ENCODE peak calls at places on chromosomes 12 and 14, in five cellular contexts. One of them, this sample, is unnamed.

GRCh38 chr12:110901401-110901800 is 19.0 kb downstream of the MYL2 start:
- DNase-seq in CD8-positive, alpha-beta T cell: no peak
- DNase-seq in stimulated activated CD4-positive, alpha-beta T cell treated with anti-CD3 and anti-CD28 coated beads, Interleukin-1b, Interleukin-23, amount 100 ng/mL, for 24 hours: no peak
- DNase-seq in stimulated activated CD8-positive, alpha-beta memory T cell treated with anti-CD3 and anti-CD28 coated beads, Interleukin-4, amount 100 ng/mL, for 24 hours: no peak
- DNase-seq in lower lobe of right lung: no peak
- DNase-seq in this sample: no peak

GRCh38 chr12:119171266-119171665 is 7.5 kb upstream of the HSPB8 start:
- DNase-seq in CD8-positive, alpha-beta T cell: no peak
- DNase-seq in stimulated activated CD4-positive, alpha-beta T cell treated with anti-CD3 and anti-CD28 coated beads, Interleukin-1b, Interleukin-23, amount 100 ng/mL, for 24 hours: no peak
- DNase-seq in stimulated activated CD8-positive, alpha-beta memory T cell treated with anti-CD3 and anti-CD28 coated beads, Interleukin-4, amount 100 ng/mL, for 24 hours: no peak
- DNase-seq in lower lobe of right lung: no peak
- DNase-seq in this sample: no peak

GRCh38 chr14:100979780-100980179 is 76.3 kb upstream of the RTL1 start:
- DNase-seq in CD8-positive, alpha-beta T cell: no peak
- DNase-seq in stimulated activated CD4-positive, alpha-beta T cell treated with anti-CD3 and anti-CD28 coated beads, Interleukin-1b, Interleukin-23, amount 100 ng/mL, for 24 hours: no peak
- DNase-seq in stimulated activated CD8-positive, alpha-beta memory T cell treated with anti-CD3 and anti-CD28 coated beads, Interleukin-4, amount 100 ng/mL, for 24 hours: no peak
- DNase-seq in lower lobe of right lung: no peak
- DNase-seq in this sample: no peak

GRCh38 chr12:124774462-124775167 is 89.0 kb downstream of the SCARB1 start:
- DNase-seq in CD8-positive, alpha-beta T cell: peak
- DNase-seq in stimulated activated CD4-positive, alpha-beta T cell treated with anti-CD3 and anti-CD28 coated beads, Interleukin-1b, Interleukin-23, amount 100 ng/mL, for 24 hours: peak
- DNase-seq in stimulated activated CD8-positive, alpha-beta memory T cell treated with anti-CD3 and anti-CD28 coated beads, Interleukin-4, amount 100 ng/mL, for 24 hours: peak
- DNase-seq in lower lobe of right lung: no peak
- DNase-seq in this sample: no peak

GRCh38 chr14:75806247-75806876 is 145.3 kb downstream of the TTLL5 start:
- DNase-seq in CD8-positive, alpha-beta T cell: no peak
- DNase-seq in stimulated activated CD4-positive, alpha-beta T cell treated with anti-CD3 and anti-CD28 coated beads, Interleukin-1b, Interleukin-23, amount 100 ng/mL, for 24 hours: no peak
- DNase-seq in stimulated activated CD8-positive, alpha-beta memory T cell treated with anti-CD3 and anti-CD28 coated beads, Interleukin-4, amount 100 ng/mL, for 24 hours: no peak
- DNase-seq in lower lobe of right lung: no peak
- DNase-seq in this sample: no peak

GRCh38 chr12:104090685-104091084 is 26.4 kb downstream of the HCFC2 start:
- DNase-seq in CD8-positive, alpha-beta T cell: no peak
- DNase-seq in stimulated activated CD4-positive, alpha-beta T cell treated with anti-CD3 and anti-CD28 coated beads, Interleukin-1b, Interleukin-23, amount 100 ng/mL, for 24 hours: no peak
- DNase-seq in stimulated activated CD8-positive, alpha-beta memory T cell treated with anti-CD3 and anti-CD28 coated beads, Interleukin-4, amount 100 ng/mL, for 24 hours: no peak
- DNase-seq in lower lobe of right lung: no peak
- DNase-seq in this sample: no peak

GRCh38 chr14:104201063-104201462 is 62.7 kb downstream of the KIF26A start:
- DNase-seq in CD8-positive, alpha-beta T cell: no peak
- DNase-seq in stimulated activated CD4-positive, alpha-beta T cell treated with anti-CD3 and anti-CD28 coated beads, Interleukin-1b, Interleukin-23, amount 100 ng/mL, for 24 hours: no peak
- DNase-seq in stimulated activated CD8-positive, alpha-beta memory T cell treated with anti-CD3 and anti-CD28 coated beads, Interleukin-4, amount 100 ng/mL, for 24 hours: no peak
- DNase-seq in lower lobe of right lung: no peak
- DNase-seq in this sample: no peak

GRCh38 chr12:13744566-13744965 is 236.8 kb downstream of the GRIN2B start:
- DNase-seq in CD8-positive, alpha-beta T cell: no peak
- DNase-seq in stimulated activated CD4-positive, alpha-beta T cell treated with anti-CD3 and anti-CD28 coated beads, Interleukin-1b, Interleukin-23, amount 100 ng/mL, for 24 hours: no peak
- DNase-seq in stimulated activated CD8-positive, alpha-beta memory T cell treated with anti-CD3 and anti-CD28 coated beads, Interleukin-4, amount 100 ng/mL, for 24 hours: no peak
- DNase-seq in lower lobe of right lung: no peak
- DNase-seq in this sample: no peak

GRCh38 chr12:8698830-8699330 is 1.1 kb downstream of the RIMKLB start:
- DNase-seq in CD8-positive, alpha-beta T cell: no peak
- DNase-seq in stimulated activated CD4-positive, alpha-beta T cell treated with anti-CD3 and anti-CD28 coated beads, Interleukin-1b, Interleukin-23, amount 100 ng/mL, for 24 hours: no peak
- DNase-seq in stimulated activated CD8-positive, alpha-beta memory T cell treated with anti-CD3 and anti-CD28 coated beads, Interleukin-4, amount 100 ng/mL, for 24 hours: no peak
- DNase-seq in lower lobe of right lung: no peak
- DNase-seq in this sample: no peak

GRCh38 chr14:79051009-79051710 is 881.0 kb downstream of the NRXN3 start:
- DNase-seq in CD8-positive, alpha-beta T cell: no peak
- DNase-seq in stimulated activated CD4-positive, alpha-beta T cell treated with anti-CD3 and anti-CD28 coated beads, Interleukin-1b, Interleukin-23, amount 100 ng/mL, for 24 hours: no peak
- DNase-seq in stimulated activated CD8-positive, alpha-beta memory T cell treated with anti-CD3 and anti-CD28 coated beads, Interleukin-4, amount 100 ng/mL, for 24 hours: no peak
- DNase-seq in lower lobe of right lung: no peak
- DNase-seq in this sample: no peak

GRCh38 chr14:32074887-32075572 is 2.1 kb upstream of the ARHGAP5 start:
- DNase-seq in CD8-positive, alpha-beta T cell: no peak
- DNase-seq in stimulated activated CD4-positive, alpha-beta T cell treated with anti-CD3 and anti-CD28 coated beads, Interleukin-1b, Interleukin-23, amount 100 ng/mL, for 24 hours: no peak
- DNase-seq in stimulated activated CD8-positive, alpha-beta memory T cell treated with anti-CD3 and anti-CD28 coated beads, Interleukin-4, amount 100 ng/mL, for 24 hours: no peak
- DNase-seq in lower lobe of right lung: no peak
- DNase-seq in this sample: no peak

GRCh38 chr12:66929121-66929520 is 250.2 kb upstream of the GRIP1 start:
- DNase-seq in CD8-positive, alpha-beta T cell: no peak
- DNase-seq in stimulated activated CD4-positive, alpha-beta T cell treated with anti-CD3 and anti-CD28 coated beads, Interleukin-1b, Interleukin-23, amount 100 ng/mL, for 24 hours: no peak
- DNase-seq in stimulated activated CD8-positive, alpha-beta memory T cell treated with anti-CD3 and anti-CD28 coated beads, Interleukin-4, amount 100 ng/mL, for 24 hours: no peak
- DNase-seq in lower lobe of right lung: no peak
- DNase-seq in this sample: no peak

GRCh38 chr12:103964805-103965204 is 867 bp upstream of the TDG start:
- DNase-seq in CD8-positive, alpha-beta T cell: no peak
- DNase-seq in stimulated activated CD4-positive, alpha-beta T cell treated with anti-CD3 and anti-CD28 coated beads, Interleukin-1b, Interleukin-23, amount 100 ng/mL, for 24 hours: no peak
- DNase-seq in stimulated activated CD8-positive, alpha-beta memory T cell treated with anti-CD3 and anti-CD28 coated beads, Interleukin-4, amount 100 ng/mL, for 24 hours: no peak
- DNase-seq in lower lobe of right lung: no peak
- DNase-seq in this sample: no peak

GRCh38 chr14:22882529-22883190 is 362 bp upstream of the REM2 start:
- DNase-seq in CD8-positive, alpha-beta T cell: no peak
- DNase-seq in stimulated activated CD4-positive, alpha-beta T cell treated with anti-CD3 and anti-CD28 coated beads, Interleukin-1b, Interleukin-23, amount 100 ng/mL, for 24 hours: no peak
- DNase-seq in stimulated activated CD8-positive, alpha-beta memory T cell treated with anti-CD3 and anti-CD28 coated beads, Interleukin-4, amount 100 ng/mL, for 24 hours: no peak
- DNase-seq in lower lobe of right lung: no peak
- DNase-seq in this sample: no peak

GRCh38 chr14:48398675-48399282 is 723.4 kb upstream of the MDGA2 start:
- DNase-seq in CD8-positive, alpha-beta T cell: no peak
- DNase-seq in stimulated activated CD4-positive, alpha-beta T cell treated with anti-CD3 and anti-CD28 coated beads, Interleukin-1b, Interleukin-23, amount 100 ng/mL, for 24 hours: no peak
- DNase-seq in stimulated activated CD8-positive, alpha-beta memory T cell treated with anti-CD3 and anti-CD28 coated beads, Interleukin-4, amount 100 ng/mL, for 24 hours: no peak
- DNase-seq in lower lobe of right lung: no peak
- DNase-seq in this sample: no peak

GRCh38 chr14:23535943-23536342 is 15.6 kb downstream of the ZFHX2 start:
- DNase-seq in CD8-positive, alpha-beta T cell: no peak
- DNase-seq in stimulated activated CD4-positive, alpha-beta T cell treated with anti-CD3 and anti-CD28 coated beads, Interleukin-1b, Interleukin-23, amount 100 ng/mL, for 24 hours: no peak
- DNase-seq in stimulated activated CD8-positive, alpha-beta memory T cell treated with anti-CD3 and anti-CD28 coated beads, Interleukin-4, amount 100 ng/mL, for 24 hours: no peak
- DNase-seq in lower lobe of right lung: no peak
- DNase-seq in this sample: no peak

GRCh38 chr12:14769462-14769836 is 33.8 kb downstream of the WBP11 start:
- DNase-seq in CD8-positive, alpha-beta T cell: no peak
- DNase-seq in stimulated activated CD4-positive, alpha-beta T cell treated with anti-CD3 and anti-CD28 coated beads, Interleukin-1b, Interleukin-23, amount 100 ng/mL, for 24 hours: peak
- DNase-seq in stimulated activated CD8-positive, alpha-beta memory T cell treated with anti-CD3 and anti-CD28 coated beads, Interleukin-4, amount 100 ng/mL, for 24 hours: no peak
- DNase-seq in lower lobe of right lung: peak
- DNase-seq in this sample: peak

GRCh38 chr12:8692573-8692972 is 5.2 kb upstream of the RIMKLB start:
- DNase-seq in CD8-positive, alpha-beta T cell: no peak
- DNase-seq in stimulated activated CD4-positive, alpha-beta T cell treated with anti-CD3 and anti-CD28 coated beads, Interleukin-1b, Interleukin-23, amount 100 ng/mL, for 24 hours: no peak
- DNase-seq in stimulated activated CD8-positive, alpha-beta memory T cell treated with anti-CD3 and anti-CD28 coated beads, Interleukin-4, amount 100 ng/mL, for 24 hours: no peak
- DNase-seq in lower lobe of right lung: no peak
- DNase-seq in this sample: no peak

GRCh38 chr12:51904951-51905471 is 2.3 kb upstream of the ACVRL1 start:
- DNase-seq in CD8-positive, alpha-beta T cell: no peak
- DNase-seq in stimulated activated CD4-positive, alpha-beta T cell treated with anti-CD3 and anti-CD28 coated beads, Interleukin-1b, Interleukin-23, amount 100 ng/mL, for 24 hours: no peak
- DNase-seq in stimulated activated CD8-positive, alpha-beta memory T cell treated with anti-CD3 and anti-CD28 coated beads, Interleukin-4, amount 100 ng/mL, for 24 hours: no peak
- DNase-seq in lower lobe of right lung: no peak
- DNase-seq in this sample: peak

GRCh38 chr14:34693228-34693939 is 21.0 kb downstream of the CFL2 start:
- DNase-seq in CD8-positive, alpha-beta T cell: peak
- DNase-seq in stimulated activated CD4-positive, alpha-beta T cell treated with anti-CD3 and anti-CD28 coated beads, Interleukin-1b, Interleukin-23, amount 100 ng/mL, for 24 hours: no peak
- DNase-seq in stimulated activated CD8-positive, alpha-beta memory T cell treated with anti-CD3 and anti-CD28 coated beads, Interleukin-4, amount 100 ng/mL, for 24 hours: peak
- DNase-seq in lower lobe of right lung: peak
- DNase-seq in this sample: peak

GRCh38 chr14:73731111-73731510 is 16.9 kb upstream of the PNMA1 start:
- DNase-seq in CD8-positive, alpha-beta T cell: no peak
- DNase-seq in stimulated activated CD4-positive, alpha-beta T cell treated with anti-CD3 and anti-CD28 coated beads, Interleukin-1b, Interleukin-23, amount 100 ng/mL, for 24 hours: no peak
- DNase-seq in stimulated activated CD8-positive, alpha-beta memory T cell treated with anti-CD3 and anti-CD28 coated beads, Interleukin-4, amount 100 ng/mL, for 24 hours: no peak
- DNase-seq in lower lobe of right lung: no peak
- DNase-seq in this sample: peak

GRCh38 chr12:131507094-131507493 is 203.8 kb upstream of the SFSWAP start:
- DNase-seq in CD8-positive, alpha-beta T cell: no peak
- DNase-seq in stimulated activated CD4-positive, alpha-beta T cell treated with anti-CD3 and anti-CD28 coated beads, Interleukin-1b, Interleukin-23, amount 100 ng/mL, for 24 hours: no peak
- DNase-seq in stimulated activated CD8-positive, alpha-beta memory T cell treated with anti-CD3 and anti-CD28 coated beads, Interleukin-4, amount 100 ng/mL, for 24 hours: no peak
- DNase-seq in lower lobe of right lung: no peak
- DNase-seq in this sample: no peak

GRCh38 chr12:107318554-107318803 is 225.1 kb upstream of the CRY1 start:
- DNase-seq in CD8-positive, alpha-beta T cell: no peak
- DNase-seq in stimulated activated CD4-positive, alpha-beta T cell treated with anti-CD3 and anti-CD28 coated beads, Interleukin-1b, Interleukin-23, amount 100 ng/mL, for 24 hours: no peak
- DNase-seq in stimulated activated CD8-positive, alpha-beta memory T cell treated with anti-CD3 and anti-CD28 coated beads, Interleukin-4, amount 100 ng/mL, for 24 hours: no peak
- DNase-seq in lower lobe of right lung: peak
- DNase-seq in this sample: no peak

GRCh38 chr12:50249464-50250229 is 33.7 kb downstream of the LIMA1 start:
- DNase-seq in CD8-positive, alpha-beta T cell: no peak
- DNase-seq in stimulated activated CD4-positive, alpha-beta T cell treated with anti-CD3 and anti-CD28 coated beads, Interleukin-1b, Interleukin-23, amount 100 ng/mL, for 24 hours: no peak
- DNase-seq in stimulated activated CD8-positive, alpha-beta memory T cell treated with anti-CD3 and anti-CD28 coated beads, Interleukin-4, amount 100 ng/mL, for 24 hours: no peak
- DNase-seq in lower lobe of right lung: no peak
- DNase-seq in this sample: no peak

GRCh38 chr12:58566599-58566998 is 353.7 kb downstream of the LRIG3 start:
- DNase-seq in CD8-positive, alpha-beta T cell: no peak
- DNase-seq in stimulated activated CD4-positive, alpha-beta T cell treated with anti-CD3 and anti-CD28 coated beads, Interleukin-1b, Interleukin-23, amount 100 ng/mL, for 24 hours: no peak
- DNase-seq in stimulated activated CD8-positive, alpha-beta memory T cell treated with anti-CD3 and anti-CD28 coated beads, Interleukin-4, amount 100 ng/mL, for 24 hours: no peak
- DNase-seq in lower lobe of right lung: no peak
- DNase-seq in this sample: no peak

GRCh38 chr12:3150820-3151590 is 73.8 kb downstream of the TSPAN9 start:
- DNase-seq in CD8-positive, alpha-beta T cell: no peak
- DNase-seq in stimulated activated CD4-positive, alpha-beta T cell treated with anti-CD3 and anti-CD28 coated beads, Interleukin-1b, Interleukin-23, amount 100 ng/mL, for 24 hours: no peak
- DNase-seq in stimulated activated CD8-positive, alpha-beta memory T cell treated with anti-CD3 and anti-CD28 coated beads, Interleukin-4, amount 100 ng/mL, for 24 hours: no peak
- DNase-seq in lower lobe of right lung: no peak
- DNase-seq in this sample: no peak

GRCh38 chr12:123991402-123991951 is 18.5 kb downstream of the ZNF664 start:
- DNase-seq in CD8-positive, alpha-beta T cell: no peak
- DNase-seq in stimulated activated CD4-positive, alpha-beta T cell treated with anti-CD3 and anti-CD28 coated beads, Interleukin-1b, Interleukin-23, amount 100 ng/mL, for 24 hours: no peak
- DNase-seq in stimulated activated CD8-positive, alpha-beta memory T cell treated with anti-CD3 and anti-CD28 coated beads, Interleukin-4, amount 100 ng/mL, for 24 hours: no peak
- DNase-seq in lower lobe of right lung: no peak
- DNase-seq in this sample: no peak

GRCh38 chr12:26939192-26939832 is 1.0 kb downstream of the FGFR1OP2 start:
- DNase-seq in CD8-positive, alpha-beta T cell: no peak
- DNase-seq in stimulated activated CD4-positive, alpha-beta T cell treated with anti-CD3 and anti-CD28 coated beads, Interleukin-1b, Interleukin-23, amount 100 ng/mL, for 24 hours: no peak
- DNase-seq in stimulated activated CD8-positive, alpha-beta memory T cell treated with anti-CD3 and anti-CD28 coated beads, Interleukin-4, amount 100 ng/mL, for 24 hours: no peak
- DNase-seq in lower lobe of right lung: no peak
- DNase-seq in this sample: no peak

GRCh38 chr14:52131640-52132320 is 62.9 kb upstream of the NID2 start:
- DNase-seq in CD8-positive, alpha-beta T cell: peak
- DNase-seq in stimulated activated CD4-positive, alpha-beta T cell treated with anti-CD3 and anti-CD28 coated beads, Interleukin-1b, Interleukin-23, amount 100 ng/mL, for 24 hours: peak
- DNase-seq in stimulated activated CD8-positive, alpha-beta memory T cell treated with anti-CD3 and anti-CD28 coated beads, Interleukin-4, amount 100 ng/mL, for 24 hours: peak
- DNase-seq in lower lobe of right lung: no peak
- DNase-seq in this sample: peak

GRCh38 chr14:69842671-69843407 is 36.4 kb upstream of the SMOC1 start:
- DNase-seq in CD8-positive, alpha-beta T cell: no peak
- DNase-seq in stimulated activated CD4-positive, alpha-beta T cell treated with anti-CD3 and anti-CD28 coated beads, Interleukin-1b, Interleukin-23, amount 100 ng/mL, for 24 hours: no peak
- DNase-seq in stimulated activated CD8-positive, alpha-beta memory T cell treated with anti-CD3 and anti-CD28 coated beads, Interleukin-4, amount 100 ng/mL, for 24 hours: no peak
- DNase-seq in lower lobe of right lung: no peak
- DNase-seq in this sample: no peak

GRCh38 chr12:104360988-104361707 is 57.6 kb downstream of the EID3 start:
- DNase-seq in CD8-positive, alpha-beta T cell: no peak
- DNase-seq in stimulated activated CD4-positive, alpha-beta T cell treated with anti-CD3 and anti-CD28 coated beads, Interleukin-1b, Interleukin-23, amount 100 ng/mL, for 24 hours: no peak
- DNase-seq in stimulated activated CD8-positive, alpha-beta memory T cell treated with anti-CD3 and anti-CD28 coated beads, Interleukin-4, amount 100 ng/mL, for 24 hours: no peak
- DNase-seq in lower lobe of right lung: no peak
- DNase-seq in this sample: no peak

GRCh38 chr12:30701056-30701455 is 5.4 kb upstream of the IPO8 start:
- DNase-seq in CD8-positive, alpha-beta T cell: no peak
- DNase-seq in stimulated activated CD4-positive, alpha-beta T cell treated with anti-CD3 and anti-CD28 coated beads, Interleukin-1b, Interleukin-23, amount 100 ng/mL, for 24 hours: no peak
- DNase-seq in stimulated activated CD8-positive, alpha-beta memory T cell treated with anti-CD3 and anti-CD28 coated beads, Interleukin-4, amount 100 ng/mL, for 24 hours: no peak
- DNase-seq in lower lobe of right lung: no peak
- DNase-seq in this sample: no peak

GRCh38 chr12:116635487-116635886 is 76.3 kb downstream of the MAP1LC3B2 start:
- DNase-seq in CD8-positive, alpha-beta T cell: no peak
- DNase-seq in stimulated activated CD4-positive, alpha-beta T cell treated with anti-CD3 and anti-CD28 coated beads, Interleukin-1b, Interleukin-23, amount 100 ng/mL, for 24 hours: no peak
- DNase-seq in stimulated activated CD8-positive, alpha-beta memory T cell treated with anti-CD3 and anti-CD28 coated beads, Interleukin-4, amount 100 ng/mL, for 24 hours: no peak
- DNase-seq in lower lobe of right lung: no peak
- DNase-seq in this sample: no peak

GRCh38 chr12:121668750-121669524 is 517 bp downstream of the MORN3 start:
- DNase-seq in CD8-positive, alpha-beta T cell: peak
- DNase-seq in stimulated activated CD4-positive, alpha-beta T cell treated with anti-CD3 and anti-CD28 coated beads, Interleukin-1b, Interleukin-23, amount 100 ng/mL, for 24 hours: peak
- DNase-seq in stimulated activated CD8-positive, alpha-beta memory T cell treated with anti-CD3 and anti-CD28 coated beads, Interleukin-4, amount 100 ng/mL, for 24 hours: peak
- DNase-seq in lower lobe of right lung: no peak
- DNase-seq in this sample: no peak

GRCh38 chr12:112112423-112113132 is 4.0 kb upstream of the NAA25 start:
- DNase-seq in CD8-positive, alpha-beta T cell: no peak
- DNase-seq in stimulated activated CD4-positive, alpha-beta T cell treated with anti-CD3 and anti-CD28 coated beads, Interleukin-1b, Interleukin-23, amount 100 ng/mL, for 24 hours: no peak
- DNase-seq in stimulated activated CD8-positive, alpha-beta memory T cell treated with anti-CD3 and anti-CD28 coated beads, Interleukin-4, amount 100 ng/mL, for 24 hours: no peak
- DNase-seq in lower lobe of right lung: no peak
- DNase-seq in this sample: no peak

GRCh38 chr12:79420146-79420618 is 270.6 kb downstream of the PAWR start:
- DNase-seq in CD8-positive, alpha-beta T cell: no peak
- DNase-seq in stimulated activated CD4-positive, alpha-beta T cell treated with anti-CD3 and anti-CD28 coated beads, Interleukin-1b, Interleukin-23, amount 100 ng/mL, for 24 hours: no peak
- DNase-seq in stimulated activated CD8-positive, alpha-beta memory T cell treated with anti-CD3 and anti-CD28 coated beads, Interleukin-4, amount 100 ng/mL, for 24 hours: no peak
- DNase-seq in lower lobe of right lung: no peak
- DNase-seq in this sample: no peak

This sample was measured in mucosa of descending colon.